ENCODE peak calls at places on chromosomes 2 and 18, in five cellular contexts. B, O, L, N and I are unnamed samples.

GRCh38 chr2:234788841-234789240 is 163.0 kb upstream of the SH3BP4 start:
- DNase-seq in L (no peak), O (no peak), B (no peak), N (no peak), I (no peak)

GRCh38 chr2:83967854-83968253 is 491.2 kb downstream of the SUCLG1 start:
- DNase-seq in L (no peak), B (peak), O (no peak), N (no peak), I (no peak)

GRCh38 chr2:49801898-49802297 is 647.6 kb upstream of the FSHR start:
- DNase-seq in L (no peak), N (no peak), B (no peak), O (no peak), I (no peak)

GRCh38 chr18:37612941-37613340 is 47.3 kb upstream of the CELF4 start:
- DNase-seq in B (no peak), N (no peak), L (no peak), O (no peak), I (no peak)

GRCh38 chr18:10912790-10913560 is 236.4 kb downstream of the PIEZO2 start:
- DNase-seq in O (peak), L (no peak), B (no peak), N (no peak), I (peak)

GRCh38 chr2:231162036-231162345 is 36.4 kb upstream of the ARMC9 start:
- DNase-seq in N (no peak), O (peak), B (no peak), L (no peak), I (peak)

GRCh38 chr2:24011278-24012104 is 1.6 kb downstream of the MFSD2B start:
- DNase-seq in L (no peak), N (no peak), B (no peak), O (no peak), I (no peak)

GRCh38 chr2:222499226-222499625 is 74.9 kb downstream of the SGPP2 start:
- DNase-seq in N (no peak), B (no peak), O (no peak), L (no peak), I (no peak)

GRCh38 chr2:28698545-28698944 is 53.1 kb upstream of the PPP1CB start:
- DNase-seq in L (no peak), B (no peak), O (no peak), N (no peak), I (no peak)

GRCh38 chr2:161107265-161107664 is 53.0 kb upstream of the TANK start:
- DNase-seq in O (no peak), L (no peak), N (no peak), B (no peak), I (no peak)

GRCh38 chr18:48408111-48408726 is 964 bp downstream of the ZBTB7C start:
- DNase-seq in O (no peak), L (no peak), N (no peak), B (peak), I (no peak)

GRCh38 chr18:55833543-55833942 is 245.6 kb upstream of the TCF4 start:
- DNase-seq in B (no peak), N (no peak), L (no peak), O (peak), I (peak)

GRCh38 chr2:168614291-168615018 is 158.4 kb downstream of the CERS6 start:
- DNase-seq in L (no peak), O (no peak), B (no peak), N (peak), I (no peak)

GRCh38 chr2:192194065-192194865 is 468 bp downstream of the TMEFF2 start:
- DNase-seq in N (no peak), O (no peak), L (peak), B (no peak), I (no peak)

GRCh38 chr18:5294113-5294617 is 1.4 kb downstream of the ZBTB14 start:
- DNase-seq in N (no peak), O (no peak), L (peak), B (no peak), I (no peak)

GRCh38 chr18:3851159-3851558 is 401.2 kb downstream of the TGIF1 start:
- DNase-seq in L (no peak), N (no peak), B (no peak), O (no peak), I (no peak)

GRCh38 chr2:19360266-19360665 is 1.8 kb upstream of the OSR1 start:
- DNase-seq in L (no peak), O (no peak), B (no peak), N (no peak), I (no peak)

GRCh38 chr2:177449159-177449558 is 56.6 kb downstream of the AGPS start:
- DNase-seq in N (no peak), L (no peak), B (no peak), O (no peak), I (no peak)

GRCh38 chr18:78913830-78914585 is 65.6 kb upstream of the SALL3 start:
- DNase-seq in L (peak), B (no peak), N (peak), O (no peak), I (no peak)

GRCh38 chr2:161139098-161139987 is 20.9 kb upstream of the TANK start:
- DNase-seq in L (no peak), B (no peak), N (no peak), O (no peak), I (no peak)

GRCh38 chr2:28463893-28464292 is 32.0 kb upstream of the PLB1 start:
- DNase-seq in B (no peak), O (no peak), N (no peak), L (no peak), I (no peak)

GRCh38 chr2:241003047-241003360 is 4.6 kb downstream of the SNED1 start:
- DNase-seq in L (no peak), N (no peak), B (no peak), O (no peak), I (no peak)

GRCh38 chr2:18500333-18500732 is 60.1 kb downstream of the RDH14 start:
- DNase-seq in L (no peak), B (no peak), O (no peak), N (no peak), I (no peak)

GRCh38 chr2:229257980-229258379 is 13.1 kb downstream of the PID1 start:
- DNase-seq in O (no peak), L (no peak), B (no peak), N (no peak), I (no peak)

GRCh38 chr2:63486861-63487290 is 101.4 kb downstream of the WDPCP start:
- DNase-seq in N (no peak), L (no peak), O (no peak), B (peak), I (no peak)
- TF ChIP-seq CTCF in N (no peak), L (no peak), O (no peak), B (peak), I (no peak)

GRCh38 chr2:172357442-172357841 is 69.9 kb upstream of the ITGA6 start:
- DNase-seq in L (no peak), N (no peak), O (no peak), B (no peak), I (no peak)

GRCh38 chr2:172361360-172361759 is 66.0 kb upstream of the ITGA6 start:
- DNase-seq in B (no peak), L (no peak), O (peak), N (no peak), I (no peak)

GRCh38 chr2:172354347-172354746 is 73.0 kb upstream of the ITGA6 start:
- DNase-seq in L (no peak), B (no peak), N (no peak), O (no peak), I (no peak)

GRCh38 chr2:172364261-172364660 is 63.1 kb upstream of the ITGA6 start:
- DNase-seq in O (no peak), L (no peak), N (no peak), B (no peak), I (no peak)

GRCh38 chr2:172358784-172359556 is 68.4 kb upstream of the ITGA6 start:
- DNase-seq in B (no peak), N (no peak), O (no peak), L (no peak), I (no peak)
- H3K4me3 ChIP-seq in B (no peak), N (no peak), O (no peak), L (no peak), I (no peak)

GRCh38 chr2:101147971-101148370 is 3.2 kb downstream of the TBC1D8 start:
- DNase-seq in L (no peak), O (no peak), B (no peak), N (no peak), I (no peak)
- TF ChIP-seq CTCF in L (no peak), O (no peak), B (no peak), N (no peak), I (no peak)

GRCh38 chr2:236215196-236215595 is 47.0 kb upstream of the GBX2 start:
- DNase-seq in O (no peak), L (no peak), B (no peak), N (no peak), I (no peak)

GRCh38 chr2:236215761-236216333 is 47.7 kb upstream of the GBX2 start:
- DNase-seq in L (no peak), N (no peak), B (no peak), O (no peak), I (no peak)

GRCh38 chr2:236214331-236214995 is 46.3 kb upstream of the GBX2 start:
- DNase-seq in N (no peak), L (no peak), O (no peak), B (no peak), I (no peak)

GRCh38 chr2:236217926-236218325 is 46.3 kb downstream of the ASB18 start:
- DNase-seq in B (no peak), L (no peak), O (no peak), N (no peak), I (no peak)

GRCh38 chr2:236216711-236217110 is 47.5 kb downstream of the ASB18 start:
- DNase-seq in O (no peak), B (no peak), L (no peak), N (no peak), I (no peak)
- H3K4me3 ChIP-seq in O (no peak), B (no peak), L (no peak), N (no peak), I (no peak)

GRCh38 chr2:223760838-223761502 is 76.4 kb downstream of the AP1S3 start:
- DNase-seq in N (no peak), B (peak), L (no peak), O (peak), I (peak)
- TF ChIP-seq CTCF in N (peak), B (peak), L (no peak), O (no peak), I (peak)

GRCh38 chr2:134245340-134245984 is 8.4 kb upstream of the MGAT5 start:
- DNase-seq in O (no peak), L (peak), N (peak), B (peak), I (peak)
- H3K4me3 ChIP-seq in O (no peak), L (no peak), N (no peak), B (no peak), I (no peak)

GRCh38 chr2:119694470-119694993 is 15.5 kb downstream of the TMEM177 start:
- DNase-seq in B (no peak), O (no peak), N (no peak), L (no peak), I (no peak)
- TF ChIP-seq CTCF in B (no peak), O (no peak), N (no peak), L (no peak), I (no peak)

GRCh38 chr2:119873350-119874013 is 113.8 kb downstream of the PTPN4 start:
- DNase-seq in N (no peak), O (no peak), B (no peak), L (no peak), I (no peak)
- H3K4me3 ChIP-seq in N (no peak), O (no peak), B (no peak), L (no peak), I (no peak)